ENCODE peak calls at places on chromosomes 6 and 20, in eight cellular contexts. W is fibroblast of mammary gland, O is cardiac fibroblast, R is AG10803, B is breast epithelium, K is epithelial cell of proximal tubule, T is GM12865, E is fibroblast of the aortic adventitia. F is an unnamed sample.

GRCh38 chr6:16548121-16548520 is 213.1 kb downstream of the ATXN1 start:
- DNase-seq in K (no peak), R (no peak), O (no peak), W (peak), T (no peak), E (peak), B (no peak), F (no peak)

GRCh38 chr6:79076160-79076559 is 1.9 kb downstream of the PHIP start:
- DNase-seq in E (peak), W (peak), K (no peak), R (peak), T (peak), O (peak), B (no peak), F (no peak)

GRCh38 chr6:161727063-161727462 is 453.2 kb upstream of the AGPAT4 start:
- DNase-seq in T (no peak), B (no peak), W (no peak), O (no peak), K (no peak), E (no peak), R (no peak), F (no peak)

GRCh38 chr6:152057832-152058498 is 250.5 kb downstream of the ESR1 start:
- DNase-seq in T (peak), B (no peak), E (no peak), R (no peak), K (no peak), W (no peak), O (no peak), F (no peak)

GRCh38 chr20:19901226-19901625 is 115.9 kb upstream of the NAA20 start:
- DNase-seq in W (no peak), R (no peak), E (no peak), T (no peak), O (no peak), K (no peak), B (no peak), F (no peak)

GRCh38 chr6:154683756-154684523 is 49.3 kb upstream of the SCAF8 start:
- DNase-seq in W (peak), E (peak), T (peak), R (peak), K (no peak), O (peak), B (no peak), F (no peak)

GRCh38 chr20:13648291-13648690 is 9.6 kb upstream of the TASP1 start:
- DNase-seq in K (no peak), E (no peak), B (no peak), W (no peak), O (no peak), R (no peak), T (no peak), F (no peak)

GRCh38 chr20:819680-820327 is 13.7 kb upstream of the FAM110A start:
- DNase-seq in E (no peak), W (no peak), B (no peak), T (no peak), O (no peak), R (no peak), K (no peak), F (no peak)

GRCh38 chr6:161163466-161164181 is 110.2 kb downstream of the AGPAT4 start:
- DNase-seq in W (no peak), O (no peak), K (no peak), R (no peak), B (no peak), E (no peak), T (no peak), F (no peak)

GRCh38 chr20:48295966-48296421 is 510.7 kb upstream of the SULF2 start:
- DNase-seq in T (no peak), R (peak), W (peak), K (no peak), B (no peak), O (peak), E (peak), F (no peak)

GRCh38 chr6:95325858-95326257 is 251.5 kb upstream of the MANEA start:
- DNase-seq in E (no peak), T (no peak), B (no peak), K (peak), O (no peak), W (peak), R (no peak), F (no peak)

GRCh38 chr20:5353624-5354496 is 37.1 kb upstream of the PROKR2 start:
- DNase-seq in E (peak), T (no peak), W (peak), K (peak), R (peak), O (peak), B (no peak), F (no peak)

GRCh38 chr20:43954704-43955243 is 40.1 kb downstream of the TOX2 start:
- DNase-seq in R (no peak), O (no peak), B (no peak), T (no peak), E (peak), K (no peak), W (peak), F (no peak)

GRCh38 chr20:43953919-43954617 is 39.4 kb downstream of the TOX2 start:
- DNase-seq in E (peak), O (no peak), W (peak), T (peak), B (no peak), K (no peak), R (no peak), F (no peak)

GRCh38 chr20:43957392-43957791 is 42.7 kb downstream of the TOX2 start:
- DNase-seq in T (no peak), K (no peak), R (no peak), W (no peak), E (no peak), O (no peak), B (no peak), F (no peak)

GRCh38 chr20:43958626-43959025 is 44.0 kb downstream of the TOX2 start:
- DNase-seq in T (no peak), W (no peak), R (no peak), E (no peak), K (no peak), O (no peak), B (no peak), F (no peak)

DNA sequence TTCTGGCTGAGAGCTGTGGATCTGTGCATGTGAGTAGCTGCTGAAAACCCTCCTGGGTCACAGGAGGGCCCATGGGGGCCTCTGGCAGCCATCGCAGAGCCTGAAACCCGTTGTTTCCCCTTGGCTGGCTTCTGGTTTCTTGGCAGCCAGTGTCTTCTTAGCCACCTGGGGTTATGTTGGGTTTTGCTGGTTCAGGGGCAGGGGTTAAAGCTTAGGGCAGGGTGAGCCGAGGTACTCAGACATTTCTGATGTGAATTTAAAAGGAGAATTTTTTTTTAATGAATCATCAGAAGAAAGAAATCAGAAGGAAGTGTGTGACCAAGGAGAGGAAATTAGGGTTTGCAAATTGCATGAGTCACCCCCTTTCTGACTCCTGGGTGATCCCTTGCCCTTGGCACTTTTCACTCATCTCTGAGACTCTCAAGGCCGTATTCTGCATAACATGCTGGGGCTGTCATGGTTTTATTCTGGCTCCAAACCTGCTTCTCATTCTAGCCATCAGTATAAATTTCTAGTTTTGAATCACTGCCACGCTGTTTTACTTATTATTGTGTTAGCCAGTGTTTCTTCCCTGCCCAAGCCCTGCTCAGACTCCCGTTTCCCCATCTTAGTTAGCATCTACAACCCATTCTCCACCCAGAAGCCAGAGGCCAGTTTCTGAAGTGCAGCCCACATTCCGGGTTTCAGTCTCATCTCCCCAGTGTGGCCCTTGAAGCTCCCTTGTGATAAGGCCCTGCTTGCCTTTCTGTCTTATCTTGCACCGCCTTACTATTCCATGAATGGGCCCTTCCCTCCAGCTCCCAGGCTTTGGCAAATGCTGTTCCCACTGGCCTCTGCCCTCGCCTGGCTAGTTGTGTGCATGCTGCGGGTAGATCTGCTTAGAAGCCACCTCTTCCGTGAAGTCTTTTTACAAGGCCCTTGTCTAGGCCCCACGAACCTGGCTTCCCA is 40.9 kb downstream of the TOX2 start:
- DNase-seq in K (peak), T (peak), E (peak), R (peak), O (peak), W (peak), B (no peak), F (peak)
- H3K4me3 ChIP-seq in K (no peak), T (no peak), E (no peak), R (no peak), O (no peak), W (no peak), B (no peak), F (no peak)

DNA sequence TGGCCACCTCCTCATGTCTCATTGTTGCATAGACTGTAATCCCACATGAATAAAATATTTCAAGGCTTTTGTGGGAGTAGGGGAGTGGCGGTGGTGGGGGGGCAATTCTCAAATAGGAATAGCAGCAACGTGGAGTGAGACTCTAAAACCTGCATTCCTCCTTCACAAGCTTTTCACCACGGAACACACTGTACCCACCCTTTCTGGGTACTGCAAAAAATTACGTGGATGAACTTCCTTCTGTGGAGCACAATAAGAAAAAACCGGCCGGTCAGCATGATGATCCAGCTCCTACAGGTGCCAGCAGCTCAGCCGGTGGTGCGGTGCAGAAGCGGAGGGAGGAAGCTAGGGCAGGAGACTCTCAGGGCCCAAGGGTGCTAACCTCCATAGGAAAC is 930 bp upstream of the RRAGD start:
- DNase-seq in W (no peak), B (no peak), R (no peak), T (no peak), O (no peak), E (no peak), K (no peak), F (no peak)
- H3K4me3 ChIP-seq in W (no peak), B (peak), R (no peak), T (peak), O (no peak), E (no peak), K (peak), F (peak)

GRCh38 chr6:90676516-90676915 is 89.6 kb upstream of the MAP3K7 start:
- DNase-seq in T (no peak), E (no peak), R (no peak), O (no peak), K (no peak), B (no peak), W (no peak), F (no peak)

GRCh38 chr6:90678049-90678779 is 91.3 kb upstream of the MAP3K7 start:
- DNase-seq in B (no peak), W (no peak), K (no peak), O (no peak), R (no peak), T (no peak), E (no peak), F (no peak)

GRCh38 chr6:90681863-90682262 is 95.0 kb upstream of the MAP3K7 start:
- DNase-seq in R (no peak), W (no peak), B (no peak), O (no peak), T (no peak), E (no peak), K (no peak), F (no peak)

DNA sequence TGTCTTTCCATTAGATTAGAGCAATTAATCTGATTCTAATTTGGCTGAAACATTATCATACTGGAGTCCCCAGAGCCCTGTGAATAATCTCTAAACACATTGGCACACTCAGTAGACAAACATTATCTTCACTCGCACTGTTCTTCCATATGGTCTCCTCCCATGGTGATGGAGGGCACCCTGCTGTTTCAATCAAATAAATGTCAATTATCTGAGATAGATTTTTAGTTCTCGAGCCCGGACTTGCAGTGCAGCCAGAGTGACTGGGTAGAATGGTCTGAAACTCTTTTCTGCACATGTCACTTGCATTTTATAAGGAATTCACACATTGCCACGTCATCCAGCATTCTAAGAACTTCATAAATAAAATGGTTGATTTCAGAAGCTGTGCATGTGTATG is 90.6 kb upstream of the MAP3K7 start:
- DNase-seq in E (no peak), R (no peak), K (no peak), B (no peak), W (no peak), O (no peak), T (no peak), F (no peak)
- H3K4me3 ChIP-seq in E (no peak), R (no peak), K (no peak), B (no peak), W (no peak), O (no peak), T (no peak), F (no peak)

DNA sequence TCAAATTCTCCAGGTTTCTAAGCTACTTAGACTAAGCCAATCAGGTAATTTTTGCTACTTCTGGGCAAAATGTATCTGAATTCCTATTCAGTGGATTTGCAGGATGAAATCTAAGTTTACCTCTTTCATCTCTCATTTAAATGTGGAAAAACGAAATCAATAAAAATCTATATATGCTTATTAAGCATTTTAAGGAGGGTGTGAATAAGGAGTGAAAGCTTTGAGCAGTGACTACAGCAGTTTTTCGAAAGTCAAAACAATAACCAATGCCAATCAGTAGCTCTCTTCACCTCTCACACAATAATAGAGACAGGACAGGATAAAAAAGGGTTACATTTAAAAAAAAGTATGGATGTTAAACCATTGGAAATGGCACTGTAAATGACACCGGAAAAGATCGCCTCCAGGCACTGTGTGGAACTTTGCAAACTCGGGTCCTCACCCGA is 476 bp upstream of the BCKDHB start:
- DNase-seq in B (no peak), O (no peak), E (no peak), T (no peak), R (no peak), W (no peak), K (no peak), F (no peak)
- H3K4me3 ChIP-seq in B (peak), O (peak), E (peak), T (peak), R (peak), W (peak), K (peak), F (peak)

DNA sequence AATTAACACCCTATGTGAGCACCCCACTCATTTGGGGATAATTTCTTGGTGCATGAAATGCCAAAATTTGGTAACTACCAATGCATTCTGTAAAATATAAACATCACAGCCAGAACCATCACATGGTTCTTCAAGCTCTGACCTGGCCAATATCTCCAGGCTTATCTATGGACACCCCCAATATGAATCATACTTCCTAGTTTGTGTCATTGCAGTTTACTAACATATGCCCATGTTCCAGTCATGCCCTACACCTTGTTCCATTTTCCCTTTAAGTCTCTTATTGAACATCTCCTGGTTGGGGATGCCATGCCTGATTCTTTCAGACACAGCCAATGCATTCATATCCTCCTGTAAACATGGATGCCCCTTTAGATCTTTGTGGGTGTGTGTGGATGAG is 572.8 kb upstream of the BTBD3 start:
- DNase-seq in W (no peak), R (no peak), E (no peak), O (no peak), K (no peak), T (no peak), B (no peak), F (no peak)
- H3K4me3 ChIP-seq in W (no peak), R (no peak), E (no peak), O (no peak), K (no peak), T (no peak), B (no peak), F (no peak)

GRCh38 chr20:33991498-33991897 is 2.2 kb upstream of the RALY start:
- DNase-seq in O (no peak), E (no peak), T (peak), K (no peak), W (no peak), R (no peak), B (no peak), F (no peak)
- H3K4me3 ChIP-seq in O (no peak), E (peak), T (peak), K (no peak), W (no peak), R (no peak), B (no peak), F (no peak)

GRCh38 chr6:125310994-125311649 is 9.4 kb upstream of the HDDC2 start:
- DNase-seq in R (peak), O (peak), B (no peak), T (peak), W (peak), E (peak), K (no peak), F (peak)

GRCh38 chr6:125307150-125307838 is 5.5 kb upstream of the HDDC2 start:
- DNase-seq in E (peak), O (no peak), B (no peak), W (peak), R (no peak), T (no peak), K (peak), F (no peak)

GRCh38 chr6:125306756-125307149 is 5.0 kb upstream of the HDDC2 start:
- DNase-seq in K (no peak), O (no peak), W (no peak), T (no peak), R (no peak), B (no peak), E (no peak), F (no peak)

GRCh38 chr6:125304970-125305369 is 3.2 kb upstream of the HDDC2 start:
- DNase-seq in R (no peak), B (no peak), E (no peak), K (no peak), T (no peak), O (no peak), W (no peak), F (no peak)

DNA sequence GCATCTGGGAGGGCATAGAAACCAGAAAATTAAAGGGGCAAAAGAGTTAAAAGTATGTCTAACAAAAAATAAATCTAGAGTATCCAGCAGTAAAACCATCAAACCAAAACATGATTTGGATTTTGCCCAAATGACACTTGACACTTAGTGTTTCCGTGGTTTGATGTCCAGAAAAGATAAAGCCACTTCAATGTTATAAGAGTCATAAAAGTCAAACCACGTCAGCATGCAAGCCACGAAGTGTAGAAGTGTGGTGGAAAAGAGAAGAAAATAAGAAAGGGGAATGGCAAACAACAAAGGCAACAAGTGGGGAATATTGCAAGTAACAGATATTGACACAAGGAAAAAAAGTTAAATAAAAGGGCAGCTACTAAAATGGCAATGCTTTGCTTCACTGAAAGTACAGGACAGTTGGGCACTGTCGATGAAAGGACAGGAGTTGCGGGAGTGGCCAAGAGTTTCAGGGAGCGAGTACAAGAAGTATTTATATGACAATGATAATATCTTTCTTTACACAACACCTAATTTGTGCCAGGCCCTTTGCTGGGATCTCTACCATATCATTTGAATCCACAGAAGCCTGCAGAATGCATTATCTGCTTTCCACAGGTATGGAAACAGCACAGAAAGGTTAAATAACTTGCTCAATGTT is 6.3 kb upstream of the HDDC2 start:
- DNase-seq in T (no peak), B (no peak), K (no peak), E (no peak), O (no peak), R (no peak), W (no peak), F (no peak)
- H3K4me3 ChIP-seq in T (no peak), B (no peak), K (no peak), E (no peak), O (no peak), R (no peak), W (no peak), F (no peak)

GRCh38 chr20:46484954-46485353 is 28.4 kb downstream of the ZNF334 start:
- DNase-seq in B (no peak), R (no peak), W (no peak), O (no peak), E (no peak), K (no peak), T (no peak), F (no peak)

GRCh38 chr20:46482864-46483263 is 30.5 kb downstream of the ZNF334 start:
- DNase-seq in R (no peak), K (no peak), T (no peak), E (no peak), O (no peak), B (no peak), W (no peak), F (no peak)

GRCh38 chr20:46483879-46484278 is 29.5 kb downstream of the ZNF334 start:
- DNase-seq in K (no peak), W (no peak), B (no peak), E (no peak), O (no peak), R (no peak), T (no peak), F (no peak)

GRCh38 chr20:46487628-46488027 is 25.7 kb downstream of the ZNF334 start:
- DNase-seq in K (no peak), B (no peak), O (no peak), E (no peak), R (no peak), T (no peak), W (no peak), F (no peak)

DNA sequence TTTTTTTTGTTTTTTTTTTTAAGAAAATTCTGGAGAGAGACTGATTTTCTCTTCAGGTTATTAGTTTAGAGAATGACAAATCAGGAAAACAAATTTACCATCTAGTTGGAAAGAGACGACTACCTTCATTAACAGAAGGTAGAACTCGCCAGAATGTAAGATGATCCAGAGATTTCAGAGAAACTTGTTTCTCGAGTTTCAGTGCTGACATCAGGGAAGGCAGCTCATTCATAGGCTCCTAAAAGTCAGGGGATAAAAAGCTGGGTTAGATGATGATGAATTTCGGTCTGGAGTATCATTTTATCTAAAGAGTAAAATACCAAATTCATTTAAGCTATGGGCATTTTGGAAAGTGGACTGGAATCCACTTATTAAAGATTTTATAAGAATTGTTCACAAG is 27.9 kb downstream of the ZNF334 start:
- DNase-seq in R (no peak), T (no peak), E (no peak), K (no peak), W (no peak), B (no peak), O (no peak), F (no peak)
- H3K4me3 ChIP-seq in R (no peak), T (no peak), E (no peak), K (no peak), W (no peak), B (no peak), O (no peak), F (no peak)